ENCODE peak calls at places on chromosomes 16 and 17, in six cellular contexts. A is IMR-90, O is A549, B is GM12878, U is H1, E is K562. S is an unnamed sample.
A peak's percentile ranks its signal among the peaks of the same experiment; 100 is the strongest.

GRCh38 chr16:30948956-30949654 is at the start of gene ORAI3:
- DNase-seq in A (peak; percentile 44), U (peak; percentile 79), B (no peak), E (peak; percentile 82), O (peak; percentile 53), S (no peak)

GRCh38 chr17:76643553-76644148 is at the start of gene ST6GALNAC1:
- DNase-seq in O (no peak), A (no peak), E (peak; percentile 94), U (no peak), B (no peak), S (no peak)

GRCh38 chr17:79079421-79080200 is 5.0 kb downstream of the ENGASE start:
- DNase-seq in B (no peak), E (no peak), O (no peak), U (no peak), A (no peak), S (no peak)

GRCh38 chr16:8720080-8720966 is 45.9 kb downstream of the ABAT start:
- DNase-seq in A (no peak), E (peak; percentile 16), O (no peak), U (peak; percentile 59), B (no peak), S (peak; percentile 85)

GRCh38 chr17:20103454-20104448 is 94.6 kb downstream of the SPECC1 start:
- DNase-seq in A (no peak), E (no peak), U (no peak), B (no peak), O (no peak), S (no peak)

GRCh38 chr16:88349903-88350900 is 32.6 kb upstream of the ZNF469 start:
- DNase-seq in U (no peak), E (no peak), O (no peak), A (no peak), B (no peak), S (no peak)

GRCh38 chr17:49218941-49219913 is 8.7 kb downstream of the ABI3 start:
- DNase-seq in E (peak; percentile 26), A (no peak), B (peak; percentile 76), O (no peak), U (peak; percentile 68), S (no peak)

GRCh38 chr16:57533618-57534336 is 2.6 kb downstream of the CCDC102A start:
- DNase-seq in O (no peak), E (no peak), A (no peak), B (no peak), U (peak; percentile 43), S (no peak)

GRCh38 chr16:12907670-12908233 is 6.4 kb downstream of the SHISA9 start:
- DNase-seq in B (no peak), E (peak; percentile 44), O (no peak), A (no peak), U (no peak), S (peak; percentile 22)

GRCh38 chr17:83174859-83175550 is 95.6 kb downstream of the METRNL start:
- DNase-seq in A (no peak), O (no peak), B (no peak), U (peak; percentile 31), E (no peak), S (no peak)

GRCh38 chr17:44187131-44187899 is 543 bp downstream of the TMUB2 start:
- DNase-seq in A (peak; percentile 46), E (no peak), O (no peak), U (peak; percentile 63), B (no peak), S (no peak)

GRCh38 chr16:21264226-21265036 is 13.7 kb downstream of the CRYM start:
- DNase-seq in E (no peak), O (no peak), B (no peak), A (no peak), U (no peak), S (peak; percentile 42)

GRCh38 chr16:1614226-1615102 is 2.3 kb downstream of the CRAMP1 start:
- DNase-seq in B (no peak), U (peak; percentile 52), E (peak; percentile 48), O (peak; percentile 58), A (peak; percentile 30), S (no peak)

GRCh38 chr17:69574257-69575197 is 160.0 kb downstream of the MAP2K6 start:
- DNase-seq in A (peak; percentile 77), B (no peak), O (no peak), E (no peak), U (no peak), S (no peak)

GRCh38 chr16:72997141-72997542 is 50.8 kb downstream of the ZFHX3 start:
- DNase-seq in A (peak; percentile 18), U (no peak), O (no peak), E (no peak), B (no peak), S (no peak)

GRCh38 chr16:56610017-56610608 is 1.7 kb downstream of the MT2A start:
- DNase-seq in A (peak; percentile 97), E (no peak), B (peak; percentile 55), O (peak; percentile 21), U (no peak), S (peak; percentile 35)

GRCh38 chr16:28897826-28898225 is 19.5 kb downstream of the ATP2A1 start:
- DNase-seq in A (no peak), O (no peak), B (no peak), U (no peak), E (no peak), S (no peak)

GRCh38 chr16:57260294-57260929 is 15.4 kb downstream of the ARL2BP start:
- DNase-seq in O (no peak), U (peak; percentile 60), E (peak; percentile 42), A (peak; percentile 82), B (peak; percentile 42), S (no peak)

GRCh38 chr17:75864448-75864871 is 9.3 kb upstream of the WBP2 start:
- DNase-seq in A (peak; percentile 92), O (no peak), E (peak; percentile 58), B (peak; percentile 77), U (no peak), S (no peak)

DNA sequence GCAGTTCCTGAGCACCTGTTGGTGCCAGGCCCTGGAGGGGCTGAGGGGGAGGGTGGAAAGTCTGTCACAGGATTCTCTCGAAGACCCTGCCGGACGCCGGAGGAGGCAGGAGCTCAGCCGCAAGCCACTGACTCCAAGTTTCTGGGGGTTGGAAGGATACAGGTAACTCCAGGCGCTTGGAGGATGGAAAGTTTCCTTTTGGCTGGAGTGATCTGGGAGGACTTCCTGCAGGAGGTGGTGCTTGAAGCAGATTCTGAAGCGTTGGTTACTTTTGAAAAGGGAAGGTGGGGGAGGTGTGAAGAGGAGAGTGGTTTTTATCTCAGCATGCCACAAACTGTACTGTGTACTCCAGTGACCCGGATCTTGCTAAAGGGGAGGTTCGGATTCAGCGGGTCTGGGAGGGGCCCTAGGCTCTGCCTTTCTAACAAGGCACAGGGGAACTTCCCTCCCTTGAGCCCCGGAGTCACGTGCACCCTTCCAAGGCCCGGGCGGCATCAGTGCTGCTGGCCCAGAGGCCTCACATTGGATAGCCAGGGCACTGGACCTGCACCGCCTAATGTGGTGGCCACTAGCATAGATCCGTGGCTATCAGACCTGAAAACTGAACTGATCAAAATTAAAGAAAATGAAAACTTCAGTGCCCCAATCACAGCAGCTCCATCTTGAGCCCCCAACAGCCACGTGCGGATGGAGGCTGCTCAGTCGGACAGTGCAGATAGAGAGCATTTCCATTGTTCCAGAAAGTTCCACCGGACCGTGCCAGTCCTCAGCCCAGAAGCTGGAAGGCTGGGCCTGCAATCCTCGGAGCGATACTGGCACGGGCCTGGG is 42.2 kb upstream of the GSE1 start:
- DNase-seq in U (no peak), E (peak; percentile 98), A (no peak), O (no peak), B (peak; percentile 77), S (no peak)
- TF ChIP-seq RFX5 in U (no peak), E (no peak), A (no peak), O (no peak), B (no peak), S (no peak)

GRCh38 chr16:4327782-4328579 is 12.1 kb downstream of the GLIS2 start:
- DNase-seq in O (no peak), A (peak; percentile 69), U (peak; percentile 84), B (no peak), E (peak; percentile 37), S (peak; percentile 86)
- TF ChIP-seq RFX5 in O (no peak), A (no peak), U (no peak), B (no peak), E (no peak), S (no peak)

GRCh38 chr16:80720759-80721470 is 83.5 kb downstream of the CDYL2 start:
- DNase-seq in O (no peak), E (no peak), B (no peak), U (no peak), A (no peak), S (no peak)

GRCh38 chr16:80717611-80718010 is 86.8 kb downstream of the CDYL2 start:
- DNase-seq in O (no peak), E (no peak), U (no peak), A (no peak), B (no peak), S (no peak)

GRCh38 chr16:80716564-80717139 is 87.7 kb downstream of the CDYL2 start:
- DNase-seq in U (no peak), E (no peak), A (no peak), O (no peak), B (no peak), S (no peak)

GRCh38 chr16:80719573-80719972 is 84.8 kb downstream of the CDYL2 start:
- DNase-seq in U (no peak), B (no peak), O (no peak), E (no peak), A (no peak), S (no peak)

DNA sequence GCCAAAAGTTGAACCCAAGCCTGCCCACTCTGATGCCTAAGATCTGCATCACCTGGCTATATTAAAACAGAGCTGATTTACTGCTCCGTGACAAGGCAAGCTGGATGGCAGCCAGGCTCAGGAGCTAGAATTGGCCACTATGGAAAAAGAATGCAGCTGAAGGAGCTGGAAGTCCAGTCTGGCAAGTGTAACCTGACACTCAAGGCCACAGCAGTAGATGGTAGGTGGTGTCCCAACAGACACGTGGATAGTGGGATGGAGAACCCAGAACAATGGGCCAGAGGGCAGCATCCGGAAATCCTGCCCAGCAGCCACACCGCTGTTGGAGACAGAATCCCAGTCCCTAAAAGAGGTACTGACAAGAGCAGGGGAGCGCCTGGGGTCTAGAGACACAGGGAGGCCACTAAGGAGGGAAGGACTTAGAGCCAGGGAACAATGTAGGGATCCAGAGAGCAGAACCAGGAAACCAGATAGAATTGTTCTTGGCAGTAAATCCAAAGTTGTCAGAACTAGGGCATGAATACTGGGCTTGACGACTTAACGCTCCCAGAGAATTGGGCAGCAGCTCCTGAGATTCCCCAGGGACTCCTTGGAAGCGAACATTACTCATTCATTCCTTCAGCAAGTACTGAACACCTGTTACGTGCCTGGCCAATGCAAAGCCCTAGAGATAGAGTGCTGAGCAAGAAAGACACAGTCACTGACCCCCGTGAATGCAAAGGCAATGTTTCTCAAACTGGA is 85.7 kb downstream of the CDYL2 start:
- DNase-seq in E (no peak), A (peak; percentile 22), O (no peak), U (no peak), B (no peak), S (no peak)
- TF ChIP-seq RFX5 in E (no peak), A (no peak), O (no peak), U (no peak), B (no peak), S (no peak)

DNA sequence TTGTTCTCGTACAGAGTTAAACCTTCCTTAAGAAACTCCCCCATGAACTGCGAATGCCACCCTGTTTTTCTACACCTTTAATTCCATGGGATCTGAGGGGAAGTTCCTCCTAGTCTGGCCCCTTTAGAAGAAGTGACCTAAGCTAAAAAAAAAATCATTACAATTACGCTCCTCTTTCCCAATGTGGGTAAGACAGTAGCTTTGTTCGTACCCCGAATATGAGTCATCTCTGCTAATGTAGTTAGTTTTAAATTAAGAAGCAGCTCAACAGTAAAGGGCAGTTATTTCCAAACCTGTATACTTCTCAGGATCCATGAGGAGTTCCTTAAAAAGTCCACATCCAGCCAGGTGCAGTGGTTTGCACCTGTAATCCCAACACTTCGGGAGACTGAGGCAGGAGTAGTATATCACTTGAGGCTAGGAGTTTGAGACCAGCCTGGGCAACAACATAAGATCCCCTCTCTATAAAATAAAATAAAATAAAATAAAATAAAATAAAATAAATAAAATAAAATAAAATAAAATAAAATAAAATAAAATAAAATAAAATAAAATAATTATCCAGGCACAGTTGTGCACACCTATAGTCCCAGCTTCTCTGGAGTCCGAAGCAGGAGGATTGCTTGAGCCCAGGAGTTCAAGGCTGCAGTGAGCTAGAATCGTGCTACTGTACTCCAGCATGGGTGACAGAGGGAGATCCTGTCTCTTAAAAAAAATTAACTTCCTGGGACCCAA is 26.1 kb downstream of the RCVRN start:
- DNase-seq in U (no peak), B (no peak), E (no peak), A (peak; percentile 12), O (no peak), S (no peak)
- TF ChIP-seq RFX5 in U (no peak), B (no peak), E (no peak), A (no peak), O (no peak), S (no peak)

S was measured in HepG2.